ENCODE peak calls at places on chromosomes 3 and 15, in nine cellular contexts. E is MCF 10A, D is putamen, W is NCI-H510A treated with DMSO at 0.1 percent for 48 hours, H is HTR-8/SVneo, N is body of pancreas, Y is NCI-H1092 treated with DMSO at 0.1 percent for 48 hours, K is hepatic stellate cell, B is activated T-cell treated with anti-CD3 and anti-CD28 coated beads for 1 hour. X is an unnamed sample.
A peak's percentile ranks its signal among the peaks of the same experiment; 100 is the strongest.

GRCh38 chr15:77021803-77022381 is 27.0 kb downstream of the PSTPIP1 start:
- DNase-seq in E (no peak), D (no peak), W (no peak), H (peak; percentile 62), N (no peak), Y (no peak), K (peak; percentile 81), B (no peak), X (no peak)

GRCh38 chr3:156478931-156479330 is 76.0 kb downstream of the SSR3 start:
- DNase-seq in E (no peak), D (no peak), W (no peak), H (no peak), N (no peak), Y (no peak), K (no peak), B (no peak), X (no peak)

GRCh38 chr15:35181538-35181937 is 96.4 kb upstream of the NANOGP8 start:
- DNase-seq in E (peak; percentile 21), D (no peak), W (no peak), H (no peak), N (no peak), Y (no peak), K (no peak), B (no peak), X (no peak)

GRCh38 chr3:17664923-17665322 is 77.5 kb downstream of the TBC1D5 start:
- DNase-seq in E (no peak), D (no peak), W (no peak), H (no peak), N (no peak), Y (no peak), K (no peak), B (no peak), X (no peak)

GRCh38 chr3:10695595-10696285 is 120.3 kb upstream of the SLC6A11 start:
- DNase-seq in E (no peak), D (peak; percentile 87), W (no peak), H (no peak), N (no peak), Y (no peak), K (no peak), B (no peak), X (no peak)

GRCh38 chr3:127444761-127445160 is 145.8 kb downstream of the TPRA1 start:
- DNase-seq in E (no peak), D (no peak), W (no peak), H (no peak), N (peak; percentile 0), Y (no peak), K (no peak), B (no peak), X (no peak)

GRCh38 chr3:62119139-62119538 is 254.2 kb downstream of the FEZF2 start:
- DNase-seq in E (no peak), D (no peak), W (no peak), H (no peak), N (no peak), Y (no peak), K (no peak), B (no peak), X (no peak)

GRCh38 chr15:60590935-60591490 is 112.1 kb upstream of the ICE2 start:
- DNase-seq in E (no peak), D (no peak), W (no peak), H (no peak), N (peak; percentile 67), Y (no peak), K (peak; percentile 44), B (peak; percentile 27), X (no peak)

GRCh38 chr3:54871867-54872266 is 56.0 kb downstream of the LRTM1 start:
- DNase-seq in E (no peak), D (no peak), W (no peak), H (no peak), N (no peak), Y (no peak), K (no peak), B (no peak), X (no peak)

GRCh38 chr3:132749786-132750185 is 27.6 kb upstream of the NPHP3 start:
- DNase-seq in E (no peak), D (no peak), W (no peak), H (no peak), N (no peak), Y (no peak), K (no peak), B (no peak), X (no peak)

X was measured in Panc1.